ENCODE peak calls at places on chromosome 15, in nine cellular contexts. R is heart right ventricle, V is left lung, A is choroid plexus epithelial cell, X is fibroblast of lung, K is glutamatergic neuron, F is progenitor cell of endocrine pancreas, G is upper lobe of left lung, M is colonic mucosa. J is an unnamed sample.

GRCh38 chr15:40100133-40100946 is 8.3 kb downstream of the BMF start:
- DNase-seq in A (no peak), M (no peak), G (no peak), V (peak; percentile 39), X (no peak), F (no peak), K (no peak), R (no peak), J (no peak)

GRCh38 chr15:81334768-81335447 is 11.0 kb upstream of the STARD5 start:
- DNase-seq in F (no peak), A (peak; percentile 39), V (no peak), G (no peak), X (no peak), R (no peak), M (no peak), K (no peak), J (no peak)

GRCh38 chr15:67917636-67918035 is 77.8 kb upstream of the RNU6-1 start:
- DNase-seq in K (peak; percentile 25), M (no peak), V (no peak), F (no peak), A (no peak), G (no peak), R (no peak), X (no peak), J (no peak)

GRCh38 chr15:31065824-31066223 is 35.7 kb downstream of the TRPM1 start:
- DNase-seq in V (no peak), G (no peak), F (no peak), R (no peak), A (no peak), X (no peak), K (no peak), M (no peak), J (no peak)

GRCh38 chr15:71596672-71597071 is 213.7 kb upstream of the NR2E3 start:
- DNase-seq in K (no peak), X (peak; percentile 75), G (no peak), A (peak; percentile 62), M (no peak), V (peak; percentile 61), R (peak; percentile 37), F (no peak), J (no peak)

GRCh38 chr15:45454825-45455224 is 67.7 kb downstream of the SLC30A4 start:
- DNase-seq in V (peak; percentile 89), R (peak; percentile 26), A (peak; percentile 99), F (no peak), X (peak; percentile 96), G (peak; percentile 61), K (no peak), M (peak; percentile 74), J (peak; percentile 93)

GRCh38 chr15:89799011-89799924 is 15.4 kb downstream of the ANPEP start:
- DNase-seq in X (no peak), F (no peak), V (no peak), A (no peak), G (peak; percentile 52), M (no peak), R (no peak), K (no peak), J (no peak)

GRCh38 chr15:32089851-32090359 is 59.6 kb downstream of the CHRNA7 start:
- DNase-seq in X (no peak), F (no peak), K (no peak), V (no peak), G (no peak), R (no peak), A (no peak), M (no peak), J (no peak)

GRCh38 chr15:40336129-40337122 is 4.3 kb downstream of the CCDC9B start:
- DNase-seq in V (no peak), X (no peak), A (no peak), G (peak; percentile 54), R (no peak), F (no peak), M (peak; percentile 28), K (peak; percentile 54), J (no peak)

GRCh38 chr15:58537033-58537432 is 105.2 kb downstream of the LIPC start:
- DNase-seq in R (no peak), K (no peak), A (no peak), G (no peak), F (no peak), X (no peak), M (no peak), V (no peak), J (no peak)

GRCh38 chr15:31280037-31280830 is 46.4 kb upstream of the KLF13 start:
- DNase-seq in M (peak; percentile 22), F (peak; percentile 6), X (no peak), A (no peak), V (no peak), R (peak; percentile 27), K (peak; percentile 3), G (no peak), J (no peak)

GRCh38 chr15:42490246-42490742 is 647 bp downstream of the ZNF106 start:
- DNase-seq in X (peak; percentile 20), V (no peak), K (no peak), M (no peak), F (no peak), R (no peak), G (no peak), A (peak; percentile 18), J (no peak)

GRCh38 chr15:42939841-42940240 is 19.3 kb upstream of the TTBK2 start:
- DNase-seq in A (no peak), V (no peak), F (no peak), K (no peak), M (no peak), R (no peak), X (no peak), G (no peak), J (no peak)

GRCh38 chr15:94230886-94231727 is at the start of gene MCTP2:
- DNase-seq in G (peak; percentile 97), X (peak; percentile 56), M (peak; percentile 92), A (peak; percentile 54), F (peak; percentile 69), V (peak; percentile 93), R (peak; percentile 64), K (peak; percentile 65), J (peak; percentile 39)
- TF ChIP-seq CTCF in G (no peak), X (no peak), M (no peak), A (no peak), F (peak; percentile 26), V (no peak), R (no peak), K (no peak), J (peak; percentile 12)

GRCh38 chr15:63473007-63473748 is 31.2 kb upstream of the USP3 start:
- DNase-seq in R (no peak), V (no peak), K (no peak), X (no peak), A (no peak), F (no peak), G (no peak), M (no peak), J (no peak)

GRCh38 chr15:63474810-63475316 is 29.5 kb upstream of the USP3 start:
- DNase-seq in R (no peak), G (no peak), A (no peak), F (no peak), M (peak; percentile 59), V (no peak), K (no peak), X (no peak), J (no peak)

GRCh38 chr15:63475670-63476069 is 28.7 kb upstream of the USP3 start:
- DNase-seq in A (no peak), G (no peak), V (no peak), F (no peak), M (no peak), R (no peak), K (no peak), X (no peak), J (no peak)

GRCh38 chr15:63473749-63473998 is 30.7 kb upstream of the USP3 start:
- DNase-seq in F (no peak), A (no peak), G (no peak), V (no peak), M (no peak), K (no peak), X (no peak), R (no peak), J (no peak)

GRCh38 chr15:63473999-63474809 is 30.2 kb upstream of the USP3 start:
- DNase-seq in A (peak; percentile 94), G (no peak), X (peak; percentile 81), V (no peak), M (peak; percentile 73), F (no peak), K (no peak), R (no peak), J (peak; percentile 53)
- TF ChIP-seq CTCF in A (peak; percentile 34), G (peak; percentile 13), X (peak; percentile 13), V (no peak), M (no peak), F (no peak), K (no peak), R (no peak), J (no peak)

GRCh38 chr15:84925906-84926305 is 41.4 kb downstream of the SLC28A1 start:
- DNase-seq in R (no peak), V (no peak), M (no peak), X (no peak), K (no peak), A (no peak), F (no peak), G (no peak), J (no peak)

GRCh38 chr15:84928843-84929168 is 44.3 kb downstream of the SLC28A1 start:
- DNase-seq in A (no peak), X (no peak), R (no peak), V (no peak), K (no peak), F (no peak), M (no peak), G (no peak), J (no peak)

GRCh38 chr15:84926491-84927220 is 42.2 kb downstream of the SLC28A1 start:
- DNase-seq in V (no peak), K (no peak), F (no peak), R (no peak), M (no peak), X (no peak), A (no peak), G (no peak), J (no peak)

GRCh38 chr15:84921121-84921520 is 36.7 kb downstream of the SLC28A1 start:
- DNase-seq in M (no peak), K (no peak), X (no peak), V (no peak), G (no peak), A (no peak), F (no peak), R (no peak), J (no peak)

DNA sequence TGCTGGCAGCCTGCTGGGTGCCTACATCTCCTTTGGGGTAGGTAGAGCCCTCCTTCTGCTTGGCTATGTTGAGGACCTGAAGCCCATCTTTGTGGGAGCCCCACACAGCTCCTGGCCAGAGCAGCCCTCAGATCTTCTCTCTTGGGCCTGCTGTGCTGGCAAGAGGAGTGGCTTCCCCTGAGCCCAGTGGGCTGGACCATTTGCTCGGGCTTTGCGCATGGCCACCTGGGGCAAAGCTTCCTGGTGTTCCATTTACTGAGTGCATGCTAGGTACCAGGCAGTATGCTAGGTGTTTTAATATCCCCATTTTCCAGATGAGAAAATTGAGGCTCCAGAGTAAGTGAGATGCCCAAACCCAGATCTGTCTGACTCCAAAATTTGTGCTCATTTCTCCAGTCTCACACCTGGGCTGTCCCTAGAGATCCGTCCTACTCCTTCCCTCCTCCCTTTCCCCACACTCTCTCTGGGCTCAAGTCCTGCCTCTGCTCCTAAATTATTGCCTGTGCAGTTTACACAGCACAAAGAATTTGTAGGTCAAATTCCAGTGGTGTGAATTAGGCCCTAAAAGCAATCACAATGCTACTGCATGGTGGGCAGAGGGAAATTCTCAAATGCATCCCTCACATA is 39.7 kb downstream of the SLC28A1 start:
- DNase-seq in F (no peak), G (no peak), K (no peak), X (no peak), V (no peak), R (no peak), A (peak; percentile 73), M (no peak), J (no peak)
- TF ChIP-seq CTCF in F (no peak), G (no peak), K (no peak), X (no peak), V (no peak), R (no peak), A (no peak), M (no peak), J (no peak)

GRCh38 chr15:59656935-59657634 is at the start of gene GTF2A2:
- DNase-seq in V (peak; percentile 97), K (peak; percentile 96), A (peak; percentile 96), X (peak; percentile 91), G (peak; percentile 98), R (peak; percentile 95), M (peak; percentile 97), F (peak; percentile 80), J (peak; percentile 83)
- TF ChIP-seq CTCF in V (no peak), K (no peak), A (no peak), X (no peak), G (peak; percentile 21), R (no peak), M (no peak), F (peak; percentile 13), J (no peak)

J was measured in AG04450.